ENCODE peak calls at places on chromosomes 6 and 20, in four cellular contexts. Z is uterus, C is spleen, S is adrenal gland. F is an unnamed sample. For H3K4me1, the result is how much of the 10 kb centered on the place peaks cover.

GRCh38 chr6:166952567-166953464 is 3.5 kb downstream of the RNASET2 start:
- DNase-seq in C (peak), S (no peak), Z (no peak), F (no peak)

GRCh38 chr20:40265872-40266533 is 423.0 kb downstream of the MAFB start:
- DNase-seq in C (no peak), S (peak), Z (no peak), F (no peak)

GRCh38 chr6:163405412-163406309 is 8.9 kb upstream of the QKI start:
- DNase-seq in S (peak), Z (peak), C (peak), F (no peak)

GRCh38 chr6:153553627-153554026 is 422.5 kb upstream of the RGS17 start:
- DNase-seq in S (no peak), Z (no peak), C (no peak), F (no peak)

GRCh38 chr20:21518292-21518991 is 4.6 kb upstream of the NKX2-2 start:
- DNase-seq in S (no peak), Z (no peak), C (no peak), F (no peak)

GRCh38 chr6:17281497-17282481 is 628 bp downstream of the RBM24 start:
- DNase-seq in S (no peak), C (no peak), Z (peak), F (no peak)

GRCh38 chr6:157864185-157864761 is 41.2 kb downstream of the SNX9 start:
- DNase-seq in Z (no peak), S (no peak), C (no peak), F (no peak)

GRCh38 chr20:507933-508332 is 35.7 kb downstream of the CSNK2A1 start:
- DNase-seq in S (no peak), Z (no peak), C (no peak), F (no peak)

GRCh38 chr6:57209030-57209429 is 13.1 kb downstream of the RAB23 start:
- DNase-seq in C (no peak), S (no peak), Z (no peak), F (no peak)

GRCh38 chr6:57205550-57206328 is 16.4 kb downstream of the RAB23 start:
- DNase-seq in Z (no peak), S (no peak), C (no peak), F (no peak)

GRCh38 chr6:57207872-57208271 is 14.2 kb downstream of the RAB23 start:
- DNase-seq in Z (no peak), C (no peak), S (no peak), F (no peak)

GRCh38 chr6:57207141-57207540 is 15.0 kb downstream of the RAB23 start:
- DNase-seq in S (no peak), C (no peak), Z (no peak), F (no peak)

GRCh38 chr6:57210060-57210459 is 12.0 kb downstream of the RAB23 start:
- DNase-seq in S (no peak), Z (no peak), C (no peak), F (no peak)
- H3K4me1 ChIP-seq in S (under half), Z (under half), C (under half), F (under half)

DNA sequence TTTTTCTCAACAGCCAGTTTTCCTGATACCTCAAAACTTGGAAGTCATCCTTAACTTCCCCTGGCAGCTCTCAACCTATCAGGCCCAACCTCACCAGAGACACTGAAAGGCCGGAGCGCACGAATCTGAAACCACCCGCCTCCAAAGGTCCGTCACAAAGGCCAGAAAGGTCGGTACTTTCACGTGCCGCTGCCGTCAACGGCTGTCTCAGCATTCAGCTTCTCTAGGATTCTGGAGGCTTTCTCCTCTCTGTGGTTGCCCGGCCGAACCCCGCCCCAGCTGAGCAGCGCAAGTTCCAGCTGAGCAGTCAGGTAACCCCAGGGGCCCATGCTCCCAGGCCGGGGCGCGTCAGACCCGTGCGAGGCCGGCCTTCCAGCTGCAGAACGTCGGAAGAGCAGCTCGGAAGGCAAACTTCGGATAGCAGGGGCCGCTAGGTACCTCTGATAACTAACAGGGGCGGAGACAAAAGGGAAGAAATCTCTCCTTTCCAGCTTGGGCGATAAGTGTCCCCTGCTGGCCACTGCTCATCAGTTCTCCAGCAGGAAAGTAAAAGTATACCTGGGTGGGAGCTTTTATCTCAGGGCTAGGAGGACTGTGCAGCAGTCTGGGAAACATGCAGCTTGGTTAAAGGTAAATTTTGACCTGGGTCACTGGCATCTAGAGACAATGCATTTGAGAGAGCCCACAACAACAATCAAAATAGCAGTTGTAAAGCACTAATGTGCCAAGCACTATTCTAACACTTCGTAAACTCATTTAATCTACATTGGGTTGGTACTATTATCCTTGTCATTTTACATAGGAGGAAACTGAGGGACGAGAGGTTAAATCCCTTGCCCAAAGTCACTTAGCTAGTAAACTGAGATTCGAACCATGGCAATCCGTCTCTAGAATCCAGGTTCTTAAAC is 16.1 kb downstream of the ZSCAN12 start:
- DNase-seq in C (peak), S (peak), Z (peak), F (peak)
- TF ChIP-seq POLR2A in C (no peak), S (peak), Z (peak), F (no peak)

DNA sequence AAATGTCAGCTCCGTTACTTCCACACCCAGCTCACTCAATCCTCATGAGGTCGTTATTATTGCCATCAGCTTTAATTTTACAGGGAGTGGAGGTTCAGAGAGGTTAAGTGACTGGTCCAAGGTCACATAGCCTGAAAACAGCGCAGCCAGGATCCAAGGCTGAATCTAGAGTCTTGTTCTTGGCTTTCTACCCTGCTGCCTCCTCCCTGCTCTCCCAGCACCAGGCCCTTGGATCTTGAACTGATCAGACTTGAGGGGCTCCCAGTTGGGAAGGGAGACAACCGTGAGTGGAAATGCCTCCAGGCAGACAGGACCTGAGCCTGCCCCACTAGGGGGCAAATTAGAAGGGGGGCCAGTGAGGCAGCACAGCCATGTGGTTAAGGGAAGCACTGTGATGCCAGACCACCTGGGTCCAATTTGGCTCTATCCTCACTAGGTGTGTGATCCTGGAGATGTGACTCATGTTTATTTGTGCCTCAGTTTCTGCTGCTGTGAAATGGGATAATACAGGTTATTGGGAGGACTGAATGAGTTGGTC is 135.6 kb upstream of the PTPN1 start:
- DNase-seq in C (no peak), S (no peak), Z (no peak), F (no peak)
- H3K4me1 ChIP-seq in C (under half), S (under half), Z (under half), F (under half)

GRCh38 chr6:13711726-13712484 is at the start of gene RANBP9:
- DNase-seq in S (peak), C (peak), Z (peak), F (peak)
- TF ChIP-seq POLR2A in S (peak), C (peak), Z (peak), F (no peak)

GRCh38 chr20:58664883-58665282 is 13.8 kb downstream of the STX16 start:
- DNase-seq in C (no peak), S (no peak), Z (no peak), F (no peak)

GRCh38 chr20:58661298-58662141 is 10.4 kb downstream of the STX16 start:
- DNase-seq in Z (no peak), C (no peak), S (no peak), F (no peak)

GRCh38 chr20:58659841-58660240 is 8.8 kb downstream of the STX16 start:
- DNase-seq in S (no peak), Z (no peak), C (no peak), F (no peak)

GRCh38 chr20:58660855-58661254 is 9.8 kb downstream of the STX16 start:
- DNase-seq in S (no peak), Z (no peak), C (no peak), F (no peak)

GRCh38 chr20:58662142-58662473 is 11.0 kb downstream of the STX16 start:
- DNase-seq in C (no peak), Z (no peak), S (no peak), F (no peak)
- H3K4me1 ChIP-seq in C (under half), Z (under half), S (under half), F (under half)

GRCh38 chr20:59010995-59011873 is 4.2 kb upstream of the CTSZ start:
- DNase-seq in Z (no peak), S (no peak), C (no peak), F (no peak)
- TF ChIP-seq POLR2A in Z (no peak), S (no peak), C (no peak), F (no peak)

DNA sequence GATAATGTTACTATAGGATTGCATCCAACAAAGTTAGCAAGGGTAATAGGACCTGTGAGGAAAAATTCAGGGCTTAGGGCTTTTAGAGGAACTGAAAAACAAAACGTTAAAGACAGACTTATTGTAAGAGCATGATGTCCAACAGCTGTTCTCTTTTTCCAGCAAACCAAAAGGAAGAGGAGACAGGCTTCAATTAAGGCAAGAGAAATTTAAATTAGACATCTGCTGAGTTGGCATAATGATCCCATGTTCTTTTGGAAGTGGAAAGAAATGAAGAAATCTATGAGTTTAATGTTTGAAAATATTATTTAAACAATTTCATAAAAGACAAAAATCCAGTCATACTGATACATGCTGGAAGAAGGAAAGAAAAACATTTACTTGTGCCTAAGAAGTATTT is 95.7 kb upstream of the HMGCLL1 start:
- DNase-seq in C (no peak), S (no peak), Z (no peak), F (no peak)
- H3K4me1 ChIP-seq in C (under half), S (under half), Z (under half), F (under half)

DNA sequence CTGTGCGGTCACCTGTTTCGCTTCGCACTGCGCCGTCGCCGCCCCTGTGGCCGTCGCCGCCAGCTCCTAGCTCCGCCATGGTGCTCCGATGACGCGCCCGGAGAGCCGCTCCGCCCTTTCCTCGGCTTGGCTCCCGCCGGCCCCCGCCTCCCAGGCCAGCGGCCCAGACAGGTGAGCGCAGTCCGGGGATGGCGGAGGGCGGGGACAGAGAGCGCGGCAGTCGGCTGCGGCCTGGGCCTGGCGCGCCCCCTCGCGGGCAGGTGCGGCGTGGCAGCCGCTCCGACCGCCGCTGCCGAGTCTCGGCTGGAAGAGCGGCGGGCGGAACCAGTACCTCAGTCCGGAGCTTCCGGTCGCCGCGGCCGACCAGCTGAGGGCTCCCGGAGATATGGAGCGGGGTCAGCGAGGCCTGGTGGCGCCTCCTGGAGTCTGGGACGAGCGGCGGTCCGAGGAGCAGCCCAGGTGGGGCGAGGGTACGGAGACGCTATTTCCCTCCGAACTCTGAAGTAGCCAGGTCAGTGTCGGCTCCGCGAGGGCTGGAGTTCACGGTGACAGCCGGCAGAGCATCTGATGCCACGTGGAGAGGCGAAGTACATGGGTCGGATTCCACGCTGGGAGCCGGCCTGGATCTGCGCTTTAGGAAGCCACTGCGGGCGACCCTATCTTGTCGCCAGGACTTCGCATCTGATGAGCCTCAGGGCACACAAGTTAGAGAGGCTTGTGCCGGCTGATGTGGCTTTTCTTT is at the start of gene MAP7:
- DNase-seq in Z (peak), S (peak), C (peak), F (no peak)
- TF ChIP-seq POLR2A in Z (no peak), S (peak), C (no peak), F (no peak)